ENCODE peak calls at places on chromosomes 3 and 15, in four cellular contexts. Y is dermis microvascular lymphatic vessel endothelial cell; Z is activated CD8-positive, alpha-beta memory T cell treated with anti-CD3 and anti-CD28 coated beads, Interleukin-2, amount 10 ng/mL, durations not matched to agents 7 days and 5 days; V is NCI-H446. E is an unnamed sample.

GRCh38 chr3:127263586-127264231 is 24.1 kb downstream of the PRR20G start:
- DNase-seq in Y (no peak), Z (peak; percentile 31), V (no peak), E (no peak)

GRCh38 chr3:183213941-183214612 is 39.0 kb upstream of the B3GNT5 start:
- DNase-seq in Y (no peak), Z (no peak), V (no peak), E (no peak)

GRCh38 chr3:102444101-102444500 is 9.3 kb downstream of the ZPLD1 start:
- DNase-seq in Y (no peak), Z (no peak), V (peak; percentile 4), E (no peak)

GRCh38 chr3:59872121-59872520 is 822.3 kb upstream of the CFAP20DC start:
- DNase-seq in Y (no peak), Z (no peak), V (no peak), E (no peak)

GRCh38 chr3:126476166-126476975 is 680 bp upstream of the ZXDC start:
- DNase-seq in Y (peak; percentile 56), Z (peak; percentile 62), V (peak; percentile 80), E (no peak)

GRCh38 chr3:99842826-99843589 is 25.3 kb downstream of the CMSS1 start:
- DNase-seq in Y (peak; percentile 65), Z (no peak), V (peak; percentile 52), E (no peak)

GRCh38 chr15:75672111-75672602 is 24.4 kb downstream of the SNX33 start:
- DNase-seq in Y (no peak), Z (no peak), V (no peak), E (no peak)

GRCh38 chr3:195873971-195874370 is 34.4 kb downstream of the TNK2 start:
- DNase-seq in Y (no peak), Z (no peak), V (no peak), E (no peak)

GRCh38 chr15:43441316-43441715 is 51.6 kb downstream of the TP53BP1 start:
- DNase-seq in Y (peak; percentile 32), Z (no peak), V (no peak), E (no peak)

GRCh38 chr15:74203914-74204431 is 1.4 kb upstream of the STRA6 start:
- DNase-seq in Y (no peak), Z (no peak), V (peak; percentile 85), E (no peak)

GRCh38 chr3:134606033-134607025 is 44.5 kb downstream of the KY start:
- DNase-seq in Y (no peak), Z (peak; percentile 35), V (no peak), E (no peak)

GRCh38 chr15:60941448-60941847 is 287.7 kb downstream of the RORA start:
- DNase-seq in Y (no peak), Z (no peak), V (no peak), E (no peak)

GRCh38 chr3:194119831-194120230 is 16.1 kb upstream of the HES1 start:
- DNase-seq in Y (no peak), Z (no peak), V (no peak), E (no peak)

GRCh38 chr3:78919021-78919755 is 848.6 kb downstream of the ROBO1 start:
- DNase-seq in Y (no peak), Z (no peak), V (no peak), E (no peak)

GRCh38 chr15:64681424-64682024 is 93.9 kb downstream of the RBPMS2 start:
- DNase-seq in Y (peak; percentile 55), Z (no peak), V (peak; percentile 39), E (peak; percentile 36)

GRCh38 chr3:32994045-32994444 is 42.6 kb downstream of the CCR4 start:
- DNase-seq in Y (no peak), Z (no peak), V (no peak), E (no peak)

GRCh38 chr15:75307778-75308390 is 25.2 kb downstream of the GOLGA6D start:
- DNase-seq in Y (peak; percentile 5), Z (no peak), V (peak; percentile 33), E (no peak)

GRCh38 chr15:85527907-85528306 is 147.5 kb downstream of the AKAP13 start:
- DNase-seq in Y (peak; percentile 65), Z (no peak), V (no peak), E (peak; percentile 72)

GRCh38 chr15:67290319-67290718 is 35.7 kb downstream of the IQCH start:
- DNase-seq in Y (no peak), Z (no peak), V (no peak), E (no peak)

GRCh38 chr15:40847225-40847961 is 3.5 kb downstream of the SPINT1 start:
- DNase-seq in Y (no peak), Z (no peak), V (no peak), E (no peak)

GRCh38 chr3:107953707-107954106 is 137.1 kb downstream of the CD47 start:
- DNase-seq in Y (no peak), Z (no peak), V (no peak), E (no peak)

GRCh38 chr3:171565671-171566070 is 105.5 kb upstream of the TNIK start:
- DNase-seq in Y (no peak), Z (no peak), V (peak; percentile 75), E (no peak)

GRCh38 chr3:39294446-39295183 is 14.8 kb upstream of the CX3CR1 start:
- DNase-seq in Y (no peak), Z (no peak), V (no peak), E (no peak)

E was measured in glomerular endothelial cell.